ENCODE peak calls at places on chromosomes 3 and 15, in five cellular contexts. N, M, H, C and A are unnamed samples.

GRCh38 chr15:28987337-28987736 is 101.6 kb downstream of the APBA2 start:
- DNase-seq in N (no peak), M (no peak), H (no peak), C (no peak), A (no peak)

GRCh38 chr15:33720952-33721351 is 247.3 kb upstream of the CHRM5 start:
- DNase-seq in N (peak), M (no peak), C (no peak), H (no peak), A (no peak)

GRCh38 chr15:85496551-85497545 is 116.4 kb downstream of the AKAP13 start:
- DNase-seq in N (no peak), C (no peak), H (no peak), M (no peak), A (no peak)

GRCh38 chr15:44058126-44058525 is 136.9 kb downstream of the FRMD5 start:
- DNase-seq in M (no peak), H (no peak), N (peak), C (no peak), A (no peak)

GRCh38 chr15:48609486-48609885 is 36.0 kb downstream of the FBN1 start:
- DNase-seq in H (no peak), N (no peak), M (no peak), C (no peak), A (no peak)

GRCh38 chr3:52819936-52820335 is 10.5 kb downstream of the ITIH4 start:
- DNase-seq in H (no peak), N (no peak), C (no peak), M (no peak), A (no peak)

GRCh38 chr3:34185301-34185700 is 386.9 kb downstream of the PDCD6IP start:
- DNase-seq in H (no peak), C (no peak), N (no peak), M (no peak), A (no peak)

GRCh38 chr15:26628879-26629529 is 143.9 kb downstream of the GABRB3 start:
- DNase-seq in C (peak), N (peak), M (peak), H (peak), A (peak)

GRCh38 chr3:13385373-13385965 is 34.7 kb downstream of the NUP210 start:
- DNase-seq in M (no peak), N (peak), H (no peak), C (no peak), A (no peak)

GRCh38 chr15:87848012-87848411 is 408.5 kb downstream of the NTRK3 start:
- DNase-seq in M (no peak), H (no peak), N (no peak), C (no peak), A (no peak)

GRCh38 chr15:90994059-90994416 is 297 bp downstream of the PRC1 start:
- DNase-seq in M (no peak), H (peak), C (no peak), N (peak), A (no peak)

GRCh38 chr3:178671261-178672191 is 135.3 kb downstream of the KCNMB2 start:
- DNase-seq in M (no peak), C (no peak), N (peak), H (no peak), A (no peak)

GRCh38 chr15:35061171-35062163 is 23.6 kb downstream of the NANOGP8 start:
- DNase-seq in M (no peak), N (peak), C (no peak), H (no peak), A (no peak)

GRCh38 chr3:50480471-50480870 is 23.0 kb downstream of the CACNA2D2 start:
- DNase-seq in N (no peak), M (no peak), H (no peak), C (no peak), A (no peak)

GRCh38 chr3:86793786-86794185 is 197.2 kb downstream of the VGLL3 start:
- DNase-seq in C (no peak), H (no peak), M (no peak), N (peak), A (no peak)

GRCh38 chr3:4712109-4712508 is 219.0 kb downstream of the ITPR1 start:
- DNase-seq in N (peak), M (no peak), C (no peak), H (no peak), A (no peak)

GRCh38 chr3:58463181-58463941 is 28.5 kb upstream of the KCTD6 start:
- DNase-seq in N (peak), H (peak), M (peak), C (peak), A (peak)

GRCh38 chr3:149516920-149517319 is 42.4 kb downstream of the TM4SF4 start:
- DNase-seq in H (no peak), M (no peak), C (no peak), N (no peak), A (no peak)

GRCh38 chr15:92907880-92908279 is 7.8 kb downstream of the CHD2 start:
- DNase-seq in H (no peak), C (no peak), M (no peak), N (peak), A (peak)

GRCh38 chr15:70077436-70077835 is 20.3 kb downstream of the TLE3 start:
- DNase-seq in H (no peak), M (no peak), C (peak), N (no peak), A (peak)

GRCh38 chr15:25849431-25849921 is 13.7 kb downstream of the ATP10A start:
- DNase-seq in N (peak), C (no peak), M (no peak), H (no peak), A (no peak)

GRCh38 chr3:127390365-127391025 is 102.6 kb upstream of the PRR20G start:
- DNase-seq in H (no peak), C (no peak), N (no peak), M (no peak), A (no peak)

GRCh38 chr3:172694526-172694925 is 16.3 kb downstream of the NCEH1 start:
- DNase-seq in N (no peak), C (no peak), H (no peak), M (no peak), A (no peak)

GRCh38 chr3:67090472-67090871 is 92.4 kb downstream of the KBTBD8 start:
- DNase-seq in M (no peak), C (no peak), N (peak), H (no peak), A (no peak)

GRCh38 chr3:113844622-113845222 is 6.1 kb downstream of the GRAMD1C start:
- DNase-seq in C (no peak), N (peak), M (no peak), H (no peak), A (no peak)

GRCh38 chr3:72229952-72230351 is 445.0 kb upstream of the PROK2 start:
- DNase-seq in H (no peak), N (no peak), M (no peak), C (no peak), A (no peak)

GRCh38 chr3:100591411-100591810 is 18.0 kb upstream of the ADGRG7 start:
- DNase-seq in H (no peak), C (no peak), N (no peak), M (no peak), A (no peak)

GRCh38 chr3:71033681-71034220 is 549.8 kb downstream of the FOXP1 start:
- DNase-seq in N (no peak), M (no peak), H (no peak), C (no peak), A (no peak)

GRCh38 chr3:172211123-172211522 is 171.7 kb downstream of the FNDC3B start:
- DNase-seq in N (no peak), H (no peak), M (no peak), C (no peak), A (no peak)

GRCh38 chr15:57565326-57565725 is 26.4 kb upstream of the MYZAP start:
- DNase-seq in N (no peak), H (peak), C (no peak), M (no peak), A (no peak)

GRCh38 chr3:30113906-30114305 is 492.5 kb upstream of the TGFBR2 start:
- DNase-seq in M (no peak), N (no peak), C (no peak), H (no peak), A (no peak)

GRCh38 chr3:111737712-111738097 is 121.4 kb upstream of the PHLDB2 start:
- DNase-seq in M (no peak), N (peak), C (no peak), H (no peak), A (no peak)

GRCh38 chr3:67349551-67350174 is 304.7 kb downstream of the SUCLG2 start:
- DNase-seq in C (no peak), H (no peak), N (peak), M (no peak), A (no peak)

GRCh38 chr3:101629219-101629618 is 47.7 kb downstream of the ZBTB11 start:
- DNase-seq in M (no peak), C (no peak), N (no peak), H (no peak), A (no peak)

GRCh38 chr15:75360391-75360790 is 8.0 kb downstream of the MAN2C1 start:
- DNase-seq in C (no peak), M (no peak), N (no peak), H (no peak), A (no peak)

GRCh38 chr15:92048739-92049138 is 195.2 kb downstream of the SLCO3A1 start:
- DNase-seq in H (no peak), C (no peak), M (no peak), N (no peak), A (no peak)

GRCh38 chr3:122081543-122081942 is 26.4 kb downstream of the CD86 start:
- DNase-seq in N (no peak), C (no peak), H (no peak), M (no peak), A (no peak)

GRCh38 chr3:156106721-156107373 is 13.5 kb upstream of the KCNAB1 start:
- DNase-seq in M (no peak), N (no peak), C (no peak), H (no peak), A (no peak)

GRCh38 chr3:156102267-156102912 is 18.0 kb upstream of the KCNAB1 start:
- DNase-seq in C (no peak), H (no peak), N (no peak), M (no peak), A (no peak)

GRCh38 chr3:156109989-156110388 is 10.4 kb upstream of the KCNAB1 start:
- DNase-seq in N (no peak), C (no peak), H (no peak), M (no peak), A (peak)

GRCh38 chr3:156107504-156107903 is 12.9 kb upstream of the KCNAB1 start:
- DNase-seq in M (no peak), N (no peak), H (no peak), C (no peak), A (no peak)
- H3K27ac ChIP-seq in M (no peak), N (no peak), H (no peak), C (no peak), A (no peak)

GRCh38 chr15:31344824-31345605 is 18.4 kb downstream of the KLF13 start:
- DNase-seq in H (no peak), N (no peak), M (peak), C (peak), A (peak)
- H3K4me3 ChIP-seq in H (peak), N (no peak), M (peak), C (peak), A (no peak)

DNA sequence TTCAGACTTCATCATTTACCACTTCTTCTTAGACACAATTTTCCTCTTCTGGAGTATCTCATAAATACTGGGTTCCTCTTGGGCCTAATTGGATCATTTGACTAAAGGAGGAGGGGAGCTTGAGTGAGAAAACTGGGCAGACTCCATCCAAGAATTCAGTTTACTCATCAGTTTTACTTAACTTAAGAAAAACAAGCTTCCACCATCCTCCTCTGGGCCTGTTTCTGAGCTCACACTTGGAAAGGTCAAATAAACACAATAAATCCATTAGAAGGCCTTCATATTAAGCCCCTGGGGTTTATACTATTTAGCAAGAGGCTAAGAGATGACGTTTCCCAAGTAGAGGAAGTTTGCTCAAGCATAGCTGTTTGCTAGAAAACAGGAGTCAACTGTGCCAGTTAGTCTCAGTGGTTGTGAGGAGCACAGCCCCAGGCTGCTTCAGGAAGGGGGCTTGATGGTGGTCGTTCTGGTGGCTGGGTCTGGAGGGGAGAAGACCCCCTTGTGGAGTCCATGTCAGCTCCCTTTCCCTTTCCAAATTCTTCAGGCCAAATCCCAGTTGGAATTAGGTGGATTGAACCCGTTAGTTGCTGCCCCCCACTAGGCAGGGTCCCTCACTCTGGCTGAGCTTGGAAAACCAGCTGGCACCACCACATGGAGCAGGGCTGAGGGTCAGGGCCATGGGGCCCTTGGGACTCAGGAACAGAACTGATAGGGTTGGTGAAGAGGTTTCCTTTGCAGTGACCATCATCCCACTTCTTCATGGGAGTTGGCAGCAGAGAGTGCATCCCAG is 64.8 kb downstream of the SPSB4 start:
- DNase-seq in M (no peak), H (no peak), C (no peak), N (no peak), A (no peak)
- H3K27ac ChIP-seq in M (no peak), H (no peak), C (no peak), N (no peak), A (no peak)

DNA sequence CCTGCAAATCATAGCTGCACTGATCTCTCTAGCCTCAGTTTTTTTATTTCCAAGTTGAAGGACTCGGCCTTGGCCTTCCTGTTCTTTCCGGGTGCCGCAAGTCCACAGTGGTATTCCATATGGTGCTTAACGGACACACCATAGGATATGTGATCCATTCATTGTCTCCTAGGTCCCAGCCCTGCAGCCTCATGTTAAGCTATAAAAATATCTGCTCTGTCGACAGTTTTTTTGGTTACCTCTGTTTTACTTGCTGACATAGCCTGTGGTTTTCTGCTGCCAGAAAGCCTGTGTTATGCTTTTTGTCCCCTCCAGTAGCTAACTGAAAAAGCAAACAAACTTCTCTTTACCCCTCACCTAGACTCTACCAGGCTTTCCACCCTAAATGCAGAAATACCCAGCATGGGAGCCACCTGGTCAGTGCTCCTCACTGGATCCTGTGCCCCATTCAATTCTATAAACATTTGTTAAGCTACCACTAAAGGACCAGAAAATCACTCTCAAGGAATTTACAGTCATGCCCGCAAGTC is 5.3 kb downstream of the INAFM2 start:
- DNase-seq in N (no peak), M (no peak), C (no peak), H (no peak), A (no peak)
- H3K4me3 ChIP-seq in N (no peak), M (no peak), C (no peak), H (no peak), A (no peak)

DNA sequence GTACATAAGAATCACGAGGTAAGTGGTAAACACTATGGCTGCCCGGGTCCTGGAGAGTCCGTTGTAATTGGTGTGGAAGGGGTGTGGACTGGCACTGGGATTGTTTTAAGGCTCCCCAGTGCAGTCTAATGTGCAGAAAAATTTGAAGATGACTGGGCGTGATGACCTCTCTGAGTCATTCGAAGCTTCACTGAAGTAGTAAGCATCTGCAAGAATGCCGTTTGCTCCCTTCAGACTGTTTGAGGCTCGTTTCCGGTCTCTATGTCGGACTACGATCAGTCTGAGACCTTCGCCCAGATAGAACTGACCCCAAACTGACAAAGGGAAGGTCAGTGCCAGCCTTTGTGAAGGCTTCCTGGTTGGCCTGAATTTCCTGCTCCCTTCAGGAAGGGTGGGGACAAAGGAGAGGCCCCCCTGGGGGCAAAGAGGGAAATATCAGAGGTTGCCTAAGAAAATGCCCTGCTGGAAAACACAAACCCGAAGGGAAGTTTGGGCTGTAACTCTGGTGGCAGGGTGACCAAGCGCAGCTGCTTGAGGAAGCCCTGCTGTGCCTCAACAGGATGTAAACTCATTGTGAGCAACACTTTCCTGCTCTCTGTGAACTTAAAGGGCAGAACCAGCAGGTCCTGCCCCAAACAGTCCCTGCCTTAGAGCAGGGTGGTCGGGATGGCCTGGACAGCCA is 34.6 kb downstream of the BTD start:
- DNase-seq in H (no peak), N (peak), M (no peak), C (no peak), A (no peak)
- H3K27ac ChIP-seq in H (peak), N (peak), M (peak), C (peak), A (peak)

GRCh38 chr3:197295871-197296270 is 2.5 kb downstream of the DLG1 start:
- DNase-seq in M (no peak), H (no peak), N (peak), C (no peak), A (no peak)
- H3K4me3 ChIP-seq in M (no peak), H (peak), N (peak), C (peak), A (peak)

GRCh38 chr3:47016934-47017435 is 37.5 kb downstream of the NBEAL2 start:
- DNase-seq in M (no peak), H (no peak), N (peak), C (no peak), A (no peak)

GRCh38 chr3:47018269-47018611 is 38.8 kb downstream of the NBEAL2 start:
- DNase-seq in M (no peak), N (no peak), C (no peak), H (no peak), A (no peak)

GRCh38 chr3:47017504-47018268 is 38.2 kb downstream of the NBEAL2 start:
- DNase-seq in H (no peak), M (no peak), C (no peak), N (peak), A (no peak)

GRCh38 chr3:47020311-47020710 is 40.8 kb downstream of the NBEAL2 start:
- DNase-seq in N (no peak), C (no peak), M (no peak), H (no peak), A (no peak)

DNA sequence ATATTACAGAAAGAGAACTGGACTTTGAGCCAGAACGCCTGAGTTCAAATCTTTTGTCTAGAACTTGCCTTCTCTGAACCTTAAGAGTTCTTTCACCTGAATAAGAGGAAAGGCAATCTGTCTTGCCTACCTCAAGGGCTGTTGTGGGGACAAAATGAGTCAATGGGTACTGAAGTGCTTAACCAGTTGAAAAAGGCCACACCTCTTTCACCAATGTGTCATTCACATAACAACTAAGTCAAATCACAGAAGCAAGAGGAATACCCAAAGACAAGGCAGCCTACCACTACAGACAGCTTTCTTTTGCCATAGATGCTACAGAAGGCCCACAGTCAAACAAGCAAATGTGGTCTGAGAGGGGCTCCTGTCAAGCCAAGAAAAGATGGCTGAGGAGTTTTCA is 39.7 kb downstream of the NBEAL2 start:
- DNase-seq in M (no peak), C (no peak), H (no peak), N (no peak), A (no peak)
- H3K27ac ChIP-seq in M (no peak), C (peak), H (peak), N (no peak), A (no peak)